ENCODE peak calls at places on chromosomes 16 and 17, in four cellular contexts. Z, F, R and J are unnamed samples.

GRCh38 chr17:79888009-79888540 is 48.8 kb upstream of the CBX4 start:
- DNase-seq in Z (no peak), F (no peak), R (no peak), J (no peak)

GRCh38 chr17:2024572-2025219 is 438 bp downstream of the RTN4RL1 start:
- DNase-seq in Z (no peak), F (no peak), R (peak; percentile 44), J (no peak)

GRCh38 chr17:50935201-50936124 is 69.3 kb upstream of the TOB1 start:
- DNase-seq in Z (no peak), F (no peak), R (peak; percentile 98), J (no peak)

GRCh38 chr16:54077412-54077821 is 209.2 kb downstream of the IRX3 start:
- DNase-seq in Z (no peak), F (no peak), R (peak; percentile 70), J (no peak)

GRCh38 chr17:4759776-4760236 is 11.9 kb upstream of the TM4SF5 start:
- DNase-seq in Z (no peak), F (no peak), R (no peak), J (no peak)

GRCh38 chr17:40726919-40727318 is 23.4 kb upstream of the KRT24 start:
- DNase-seq in Z (no peak), F (no peak), R (peak; percentile 20), J (no peak)

GRCh38 chr17:75980188-75981018 is 1.4 kb downstream of the TEN1 start:
- DNase-seq in Z (no peak), F (no peak), R (no peak), J (no peak)

GRCh38 chr16:48831081-48831722 is 221.2 kb upstream of the N4BP1 start:
- DNase-seq in Z (no peak), F (no peak), R (peak; percentile 3), J (no peak)

GRCh38 chr17:13297198-13297597 is 279.4 kb upstream of the ELAC2 start:
- DNase-seq in Z (no peak), F (no peak), R (no peak), J (no peak)

GRCh38 chr16:60331168-60331567 is 1597.1 kb upstream of the GOT2 start:
- DNase-seq in Z (no peak), F (no peak), R (no peak), J (no peak)

GRCh38 chr17:46742539-46743270 is 75.8 kb downstream of the WNT3 start:
- DNase-seq in Z (no peak), F (no peak), R (peak; percentile 84), J (peak; percentile 83)

GRCh38 chr17:72465191-72466024 is 344.6 kb downstream of the SOX9 start:
- DNase-seq in Z (no peak), F (no peak), R (peak; percentile 98), J (peak; percentile 64)

GRCh38 chr17:80118601-80119270 is 17.4 kb downstream of the GAA start:
- DNase-seq in Z (no peak), F (no peak), R (no peak), J (no peak)

GRCh38 chr16:85394511-85395206 is 218.5 kb upstream of the GSE1 start:
- DNase-seq in Z (peak; percentile 1), F (no peak), R (no peak), J (no peak)

GRCh38 chr16:19861811-19862327 is 22.8 kb downstream of the GPRC5B start:
- DNase-seq in Z (no peak), F (no peak), R (no peak), J (peak; percentile 42)

GRCh38 chr16:72471317-72471716 is 299.4 kb upstream of the PMFBP1 start:
- DNase-seq in Z (no peak), F (no peak), R (no peak), J (no peak)

GRCh38 chr16:27321013-27321960 is 7.5 kb downstream of the IL4R start:
- DNase-seq in Z (no peak), F (no peak), R (no peak), J (no peak)

GRCh38 chr16:53664724-53665345 is 38.8 kb downstream of the RPGRIP1L start:
- DNase-seq in Z (no peak), F (no peak), R (no peak), J (peak; percentile 5)